ENCODE peak calls at places on chromosome 6, in five cellular contexts. Q is choroid plexus epithelial cell, S is fibroblast of lung, H is A549, U is hepatocyte. R is an unnamed sample.

GRCh38 chr6:169145476-169145875 is 108.2 kb downstream of the THBS2 start:
- DNase-seq in Q (peak), S (no peak), H (no peak), U (no peak), R (no peak)

GRCh38 chr6:14984454-14984853 is 261.4 kb upstream of the JARID2 start:
- DNase-seq in Q (peak), S (peak), H (no peak), U (peak), R (peak)

GRCh38 chr6:37347177-37348145 is 6.3 kb upstream of the RNF8 start:
- DNase-seq in Q (peak), S (no peak), H (no peak), U (no peak), R (no peak)

GRCh38 chr6:163739968-163740367 is 325.4 kb downstream of the QKI start:
- DNase-seq in Q (no peak), S (no peak), H (no peak), U (no peak), R (no peak)

GRCh38 chr6:142045380-142046270 is 87.1 kb upstream of the GJE1 start:
- DNase-seq in Q (peak), S (peak), H (no peak), U (no peak), R (peak)

GRCh38 chr6:155026366-155027045 is 31.4 kb downstream of the TIAM2 start:
- DNase-seq in Q (peak), S (peak), H (peak), U (peak), R (peak)

GRCh38 chr6:149963212-149963461 is 606 bp upstream of the ULBP1 start:
- DNase-seq in Q (peak), S (peak), H (peak), U (no peak), R (peak)

GRCh38 chr6:33254591-33254990 is 17.1 kb downstream of the VPS52 start:
- DNase-seq in Q (no peak), S (no peak), H (no peak), U (no peak), R (no peak)

GRCh38 chr6:116887168-116887567 is 10.1 kb downstream of the RFX6 start:
- DNase-seq in Q (no peak), S (no peak), H (no peak), U (no peak), R (no peak)

GRCh38 chr6:131780600-131780999 is 27.2 kb upstream of the ENPP1 start:
- DNase-seq in Q (no peak), S (no peak), H (no peak), U (no peak), R (no peak)

GRCh38 chr6:110342759-110343158 is 15.4 kb downstream of the METTL24 start:
- DNase-seq in Q (no peak), S (no peak), H (no peak), U (no peak), R (no peak)

GRCh38 chr6:161372422-161372793 is 98.5 kb upstream of the AGPAT4 start:
- DNase-seq in Q (no peak), S (no peak), H (no peak), U (no peak), R (no peak)

GRCh38 chr6:157398151-157398550 is 17.2 kb downstream of the ZDHHC14 start:
- DNase-seq in Q (no peak), S (no peak), H (no peak), U (no peak), R (no peak)

GRCh38 chr6:157825243-157825904 is 2.3 kb downstream of the SNX9 start:
- DNase-seq in Q (no peak), S (peak), H (no peak), U (no peak), R (peak)

GRCh38 chr6:98977606-98978292 is 30.0 kb upstream of the FBXL4 start:
- DNase-seq in Q (no peak), S (no peak), H (no peak), U (no peak), R (no peak)

GRCh38 chr6:46651766-46652165 is 852 bp downstream of the CYP39A1 start:
- DNase-seq in Q (peak), S (no peak), H (no peak), U (no peak), R (no peak)

GRCh38 chr6:109465772-109466171 is 10.2 kb upstream of the MICAL1 start:
- DNase-seq in Q (no peak), S (no peak), H (no peak), U (no peak), R (no peak)

GRCh38 chr6:7201732-7202541 is 94.2 kb downstream of the RREB1 start:
- DNase-seq in Q (no peak), S (no peak), H (no peak), U (no peak), R (no peak)

GRCh38 chr6:16206595-16207037 is 31.8 kb upstream of the GMPR start:
- DNase-seq in Q (peak), S (peak), H (peak), U (peak), R (peak)

GRCh38 chr6:128438311-128438916 is 82.0 kb downstream of the PTPRK start:
- DNase-seq in Q (peak), S (peak), H (no peak), U (no peak), R (peak)

GRCh38 chr6:98947411-98948292 is at the start of gene FBXL4:
- DNase-seq in Q (peak), S (peak), H (peak), U (peak), R (peak)

GRCh38 chr6:33672808-33673207 is 38.7 kb downstream of the UQCC2 start:
- DNase-seq in Q (peak), S (peak), H (peak), U (peak), R (peak)

GRCh38 chr6:130935978-130936377 is 108.8 kb downstream of the SMLR1 start:
- DNase-seq in Q (no peak), S (peak), H (no peak), U (no peak), R (no peak)

GRCh38 chr6:3341467-3341866 is 82.7 kb downstream of the PSMG4 start:
- DNase-seq in Q (peak), S (peak), H (no peak), U (no peak), R (peak)

GRCh38 chr6:41570270-41570615 is 24.1 kb downstream of the FOXP4 start:
- DNase-seq in Q (no peak), S (no peak), H (no peak), U (no peak), R (no peak)

DNA sequence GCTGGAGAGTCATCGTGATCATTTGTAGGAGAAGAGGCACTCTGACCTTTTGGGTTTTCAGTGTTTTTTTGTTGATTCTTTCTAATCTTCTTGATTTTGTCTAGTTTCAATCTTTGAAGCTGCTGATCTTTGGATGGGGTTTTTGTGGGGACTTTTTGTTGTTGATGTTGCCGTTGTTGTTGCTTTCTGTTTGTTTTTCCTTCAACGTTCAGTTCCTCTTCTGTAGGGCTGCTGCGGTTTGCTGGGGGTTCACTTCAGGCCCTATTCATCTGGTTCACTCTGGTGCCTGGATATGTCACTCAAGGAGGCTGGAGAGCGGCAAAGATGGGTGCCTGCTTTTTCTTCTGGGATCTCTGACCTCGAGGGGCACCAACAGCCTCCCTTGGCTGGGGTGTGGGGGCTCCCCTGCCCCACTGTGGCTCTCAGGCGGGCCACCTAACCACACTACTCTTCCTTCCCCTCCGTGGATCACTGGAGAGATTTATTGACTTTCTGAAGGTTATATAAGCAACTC is 21.5 kb upstream of the TMEM244 start:
- DNase-seq in Q (no peak), S (no peak), H (no peak), U (no peak), R (no peak)
- H3K4me3 ChIP-seq in Q (no peak), S (no peak), H (no peak), U (no peak), R (no peak)

GRCh38 chr6:79646006-79646405 is 14.9 kb downstream of the SH3BGRL2 start:
- DNase-seq in Q (no peak), S (no peak), H (no peak), U (no peak), R (no peak)
- TF ChIP-seq CTCF in Q (no peak), S (no peak), H (no peak), U (no peak), R (no peak)

GRCh38 chr6:71194730-71195129 is 93.9 kb upstream of the OGFRL1 start:
- DNase-seq in Q (peak), S (peak), H (peak), U (no peak), R (peak)

GRCh38 chr6:71197770-71198169 is 90.8 kb upstream of the OGFRL1 start:
- DNase-seq in Q (peak), S (peak), H (no peak), U (no peak), R (peak)

GRCh38 chr6:71198908-71199307 is 89.7 kb upstream of the OGFRL1 start:
- DNase-seq in Q (no peak), S (no peak), H (no peak), U (no peak), R (no peak)

GRCh38 chr6:71199796-71200195 is 88.8 kb upstream of the OGFRL1 start:
- DNase-seq in Q (no peak), S (no peak), H (no peak), U (no peak), R (no peak)

GRCh38 chr6:71197267-71197666 is 91.3 kb upstream of the OGFRL1 start:
- DNase-seq in Q (no peak), S (peak), H (no peak), U (peak), R (no peak)
- H3K4me3 ChIP-seq in Q (no peak), S (no peak), H (no peak), U (no peak), R (no peak)

GRCh38 chr6:30515967-30516753 is 26.9 kb downstream of the HLA-E start:
- DNase-seq in Q (peak), S (peak), H (peak), U (peak), R (peak)
- TF ChIP-seq CTCF in Q (no peak), S (no peak), H (no peak), U (no peak), R (no peak)

R was measured in cardiac fibroblast.